ENCODE peak calls at places on chromosomes 16 and 17, in nine cellular contexts. C, X, W, Z, B, A, D, V and E are unnamed samples.

GRCh38 chr16:73057369-73058210 is 9.7 kb upstream of the ZFHX3 start:
- DNase-seq in A (no peak), X (peak; percentile 36), Z (peak; percentile 54), B (no peak), C (no peak), W (no peak), V (no peak), D (no peak), E (no peak)

GRCh38 chr17:74852237-74853047 is 7.2 kb downstream of the GRIN2C start:
- DNase-seq in Z (no peak), C (no peak), W (no peak), B (no peak), D (no peak), A (no peak), V (no peak), X (no peak), E (no peak)

GRCh38 chr17:71110326-71110725 is 941.0 kb downstream of the KCNJ2 start:
- DNase-seq in X (no peak), A (peak; percentile 29), W (no peak), B (no peak), C (no peak), V (no peak), Z (no peak), D (no peak), E (peak; percentile 65)

GRCh38 chr16:76294691-76295214 is 17.6 kb downstream of the CNTNAP4 start:
- DNase-seq in C (no peak), W (no peak), Z (no peak), A (no peak), V (no peak), B (no peak), D (no peak), X (no peak), E (no peak)

GRCh38 chr16:53504161-53504663 is 1.2 kb upstream of the AKTIP start:
- DNase-seq in C (peak; percentile 30), B (peak; percentile 50), W (no peak), V (peak; percentile 58), D (peak; percentile 61), Z (peak; percentile 59), A (peak; percentile 6), X (peak; percentile 88), E (peak; percentile 82)

GRCh38 chr16:2973605-2974318 is 4.6 kb downstream of the PAQR4 start:
- DNase-seq in B (no peak), C (no peak), Z (no peak), W (no peak), D (no peak), A (no peak), V (peak; percentile 34), X (no peak), E (no peak)

GRCh38 chr16:68564367-68564985 is 25.4 kb downstream of the ZFP90 start:
- DNase-seq in V (no peak), D (no peak), B (peak; percentile 29), W (peak; percentile 16), X (peak; percentile 31), A (peak; percentile 13), C (no peak), Z (no peak), E (peak; percentile 33)

GRCh38 chr17:55825213-55825612 is 74.4 kb downstream of the PCTP start:
- DNase-seq in A (peak; percentile 41), W (no peak), X (peak; percentile 6), D (no peak), V (no peak), C (no peak), B (no peak), Z (no peak), E (no peak)